ENCODE peak calls at places on chromosomes 7 and 10, in eight cellular contexts. J, L, E, K, N, P, S and Q are unnamed samples.

GRCh38 chr10:14612873-14613569 is 161.7 kb downstream of the FAM107B start:
- DNase-seq in J (no peak), L (no peak), E (no peak), K (no peak), N (no peak), P (no peak), S (no peak), Q (no peak)

GRCh38 chr10:31739759-31740158 is 188.9 kb downstream of the ARHGAP12 start:
- DNase-seq in J (no peak), L (no peak), E (no peak), K (no peak), N (no peak), P (no peak), S (no peak), Q (no peak)

GRCh38 chr7:131619336-131620305 is 63.2 kb upstream of the PODXL start:
- DNase-seq in J (no peak), L (no peak), E (no peak), K (no peak), N (no peak), P (no peak), S (no peak), Q (no peak)

GRCh38 chr7:101678713-101679112 is 49.6 kb upstream of the MYL10 start:
- DNase-seq in J (no peak), L (no peak), E (no peak), K (no peak), N (no peak), P (no peak), S (no peak), Q (no peak)

GRCh38 chr10:59073456-59074053 is 102.9 kb upstream of the PHYHIPL start:
- DNase-seq in J (no peak), L (no peak), E (no peak), K (no peak), N (no peak), P (no peak), S (no peak), Q (no peak)

GRCh38 chr10:21888959-21889358 is 114.6 kb downstream of the DNAJC1 start:
- DNase-seq in J (no peak), L (peak; percentile 16), E (no peak), K (no peak), N (no peak), P (no peak), S (no peak), Q (no peak)

GRCh38 chr7:90512841-90513254 is 43.4 kb downstream of the PTTG1IP2 start:
- DNase-seq in J (no peak), L (no peak), E (no peak), K (no peak), N (no peak), P (no peak), S (no peak), Q (no peak)

GRCh38 chr10:119268871-119269506 is 61.6 kb downstream of the GRK5 start:
- DNase-seq in J (peak; percentile 57), L (peak; percentile 95), E (peak; percentile 85), K (no peak), N (no peak), P (no peak), S (no peak), Q (peak; percentile 22)

GRCh38 chr7:50101873-50102272 is 8.8 kb upstream of the ZPBP start:
- DNase-seq in J (no peak), L (no peak), E (no peak), K (no peak), N (no peak), P (no peak), S (no peak), Q (no peak)